ENCODE peak calls at places on chromosomes 3 and 15, in four cellular contexts. N is keratinocyte, H is right atrium auricular region, J is ovary. Z is an unnamed sample.

GRCh38 chr15:51192560-51193280 is 98.0 kb upstream of the TNFAIP8L3 start:
- DNase-seq in H (peak), N (peak), J (peak), Z (peak)

GRCh38 chr3:152472606-152472954 is 203.9 kb downstream of the MBNL1 start:
- DNase-seq in J (no peak), H (no peak), N (no peak), Z (no peak)

GRCh38 chr3:58441514-58442450 is 8.2 kb upstream of the PDHB start:
- DNase-seq in J (no peak), H (no peak), N (no peak), Z (no peak)

GRCh38 chr3:10780922-10781321 is 35.1 kb upstream of the SLC6A11 start:
- DNase-seq in H (peak), J (no peak), N (no peak), Z (no peak)

GRCh38 chr3:31817411-31817966 is 163.6 kb downstream of the OSBPL10 start:
- DNase-seq in N (no peak), H (no peak), J (no peak), Z (no peak)

GRCh38 chr3:139586420-139587017 is 47.0 kb upstream of the RBP1 start:
- DNase-seq in J (no peak), N (no peak), H (no peak), Z (no peak)

GRCh38 chr15:86082619-86083377 is 3.1 kb downstream of the AGBL1 start:
- DNase-seq in J (no peak), N (no peak), H (no peak), Z (no peak)

GRCh38 chr15:87394676-87395075 is 861.9 kb downstream of the NTRK3 start:
- DNase-seq in H (no peak), J (no peak), N (no peak), Z (no peak)

GRCh38 chr3:169143471-169143870 is 520.0 kb downstream of the MECOM start:
- DNase-seq in J (no peak), N (no peak), H (no peak), Z (no peak)

GRCh38 chr3:168431436-168431835 is 335.7 kb upstream of the GOLIM4 start:
- DNase-seq in H (no peak), J (no peak), N (no peak), Z (no peak)

GRCh38 chr3:188212308-188212969 is 58.5 kb downstream of the LPP start:
- DNase-seq in H (peak), J (no peak), N (no peak), Z (no peak)

GRCh38 chr3:86993704-86994103 is 2.8 kb upstream of the VGLL3 start:
- DNase-seq in H (no peak), N (no peak), J (no peak), Z (no peak)

GRCh38 chr3:129560269-129560787 is 17.4 kb downstream of the H1-8 start:
- DNase-seq in H (peak), N (no peak), J (peak), Z (no peak)

GRCh38 chr3:117356296-117356695 is 646.7 kb downstream of the TUSC7 start:
- DNase-seq in N (no peak), J (no peak), H (no peak), Z (no peak)

GRCh38 chr3:117349566-117349965 is 640.0 kb downstream of the TUSC7 start:
- DNase-seq in N (no peak), H (no peak), J (no peak), Z (no peak)

GRCh38 chr3:117358717-117359314 is 649.2 kb downstream of the TUSC7 start:
- DNase-seq in N (no peak), J (no peak), H (no peak), Z (no peak)

GRCh38 chr3:117350386-117350785 is 640.8 kb downstream of the TUSC7 start:
- DNase-seq in J (no peak), H (no peak), N (no peak), Z (no peak)

GRCh38 chr3:117355566-117355965 is 646.0 kb downstream of the TUSC7 start:
- DNase-seq in N (no peak), J (no peak), H (no peak), Z (peak)
- TF ChIP-seq CTCF in N (peak), J (no peak), H (peak), Z (peak)

DNA sequence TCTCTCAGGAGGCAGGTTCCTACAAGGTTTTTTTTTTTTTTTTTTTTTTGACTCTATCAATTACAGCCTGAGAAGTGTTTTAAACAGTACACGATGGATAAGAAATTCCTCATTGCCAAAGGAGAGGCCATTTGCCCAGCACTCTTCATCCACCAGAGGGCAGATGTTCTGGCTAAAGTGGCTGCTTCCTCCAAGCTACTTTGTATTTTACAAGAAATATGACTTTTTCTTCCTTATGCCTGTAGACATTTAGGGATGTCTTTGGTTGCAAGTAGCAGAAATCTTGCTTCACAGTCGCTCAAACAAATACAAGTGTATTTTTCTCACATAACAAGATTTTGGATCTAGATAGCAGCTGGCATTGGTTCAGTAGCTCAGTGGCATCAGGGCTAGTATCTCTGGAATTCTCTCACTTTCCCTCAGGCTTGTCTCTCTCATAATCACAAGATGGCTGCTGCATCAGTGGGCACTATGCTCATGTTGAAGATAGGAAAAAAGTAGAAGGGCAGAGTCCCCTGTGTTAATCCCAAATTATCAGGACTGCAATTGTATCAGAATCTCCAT is 139.1 kb upstream of the COL8A1 start:
- DNase-seq in N (peak), J (peak), H (no peak), Z (no peak)
- TF ChIP-seq CTCF in N (peak), J (peak), H (peak), Z (peak)

GRCh38 chr15:38005949-38006800 is 71.7 kb downstream of the TMCO5A start:
- DNase-seq in N (no peak), H (no peak), J (no peak), Z (no peak)

GRCh38 chr15:38012894-38013293 is 78.5 kb downstream of the TMCO5A start:
- DNase-seq in N (no peak), H (no peak), J (no peak), Z (no peak)

GRCh38 chr15:38010390-38010789 is 76.0 kb downstream of the TMCO5A start:
- DNase-seq in J (no peak), N (no peak), H (no peak), Z (no peak)
- TF ChIP-seq CTCF in J (no peak), N (no peak), H (no peak), Z (no peak)

DNA sequence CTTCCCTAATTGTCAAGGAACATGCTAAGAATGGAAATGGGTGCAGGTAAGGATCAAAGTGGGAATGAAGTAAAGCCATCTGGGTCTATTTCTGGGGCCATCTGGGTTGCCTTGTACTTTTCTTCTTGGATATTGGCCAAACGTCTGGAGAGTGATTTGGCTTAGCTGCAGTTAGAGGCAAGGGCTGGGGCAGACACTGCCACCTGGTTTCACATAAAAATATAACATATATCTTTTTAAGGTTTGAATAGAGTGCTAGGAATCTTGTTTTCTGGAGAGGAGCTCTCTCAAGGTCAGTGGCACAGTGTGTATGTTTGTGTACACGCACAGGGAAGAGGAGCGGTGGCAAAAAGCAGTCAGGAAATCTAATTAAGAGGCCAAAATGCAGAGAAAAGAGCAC is 24.7 kb upstream of the EOMES start:
- DNase-seq in J (no peak), H (no peak), N (no peak), Z (no peak)
- TF ChIP-seq CTCF in J (no peak), H (no peak), N (no peak), Z (no peak)

GRCh38 chr3:135905058-135905724 is 60.3 kb upstream of the PPP2R3A start:
- DNase-seq in N (no peak), J (no peak), H (no peak), Z (no peak)
- TF ChIP-seq CTCF in N (peak), J (no peak), H (peak), Z (peak)

GRCh38 chr3:177468816-177469590 is 271.7 kb upstream of the TBL1XR1 start:
- DNase-seq in J (no peak), H (no peak), N (no peak), Z (no peak)
- TF ChIP-seq CTCF in J (no peak), H (no peak), N (no peak), Z (no peak)